ENCODE peak calls at places on chromosomes 5 and 9, in four cellular contexts. A is upper lobe of right lung, G is fibroblast of mammary gland, F is mucosa of descending colon. Y is an unnamed sample.

GRCh38 chr9:98805506-98806272 is 1.8 kb upstream of the GALNT12 start:
- DNase-seq in A (no peak), F (peak), G (peak), Y (no peak)

GRCh38 chr5:17808566-17808965 is 174.3 kb downstream of the TAF11L14 start:
- DNase-seq in A (no peak), G (no peak), F (no peak), Y (no peak)

GRCh38 chr9:98288876-98289275 is 33.4 kb upstream of the TBC1D2 start:
- DNase-seq in A (no peak), G (no peak), F (peak), Y (no peak)

GRCh38 chr9:118091221-118091620 is 387.0 kb downstream of the TLR4 start:
- DNase-seq in A (no peak), F (no peak), G (no peak), Y (no peak)

GRCh38 chr9:4862506-4863250 is 69.9 kb downstream of the RCL1 start:
- DNase-seq in G (peak), A (no peak), F (no peak), Y (no peak)

GRCh38 chr5:94900006-94900505 is 281.6 kb downstream of the SLF1 start:
- DNase-seq in F (no peak), A (no peak), G (no peak), Y (no peak)

GRCh38 chr5:76715734-76716455 is at the start of gene F2R:
- DNase-seq in A (peak), F (peak), G (peak), Y (peak)

GRCh38 chr5:168001311-168001710 is 290.1 kb upstream of the WWC1 start:
- DNase-seq in F (no peak), A (no peak), G (no peak), Y (no peak)

GRCh38 chr5:67858470-67859096 is 357.0 kb upstream of the PIK3R1 start:
- DNase-seq in F (no peak), A (no peak), G (no peak), Y (no peak)

GRCh38 chr5:150946351-150946905 is 41.6 kb upstream of the ZNF300 start:
- DNase-seq in A (peak), G (peak), F (peak), Y (peak)

GRCh38 chr5:65876496-65876895 is 49.9 kb upstream of the ERBIN start:
- DNase-seq in F (no peak), G (no peak), A (no peak), Y (no peak)

GRCh38 chr5:87829214-87829551 is 416.5 kb upstream of the CCNH start:
- DNase-seq in A (no peak), F (peak), G (peak), Y (peak)

GRCh38 chr9:35689601-35690446 is at the start of gene TPM2:
- DNase-seq in F (peak), A (no peak), G (peak), Y (peak)

GRCh38 chr9:131502781-131503625 is at the start of gene POMT1:
- DNase-seq in A (peak), G (peak), F (peak), Y (peak)

GRCh38 chr5:137058089-137058488 is 441.0 kb downstream of the SPOCK1 start:
- DNase-seq in G (no peak), A (no peak), F (no peak), Y (no peak)

GRCh38 chr5:72465601-72466563 is 41.3 kb downstream of the ZNF366 start:
- DNase-seq in F (no peak), G (peak), A (no peak), Y (no peak)

GRCh38 chr9:93295456-93296076 is 111.6 kb downstream of the WNK2 start:
- DNase-seq in A (no peak), G (no peak), F (no peak), Y (no peak)

GRCh38 chr9:31030741-31031202 is 1353.7 kb upstream of the ACO1 start:
- DNase-seq in F (no peak), A (no peak), G (no peak), Y (no peak)

GRCh38 chr9:117564839-117565238 is 139.4 kb upstream of the TLR4 start:
- DNase-seq in F (no peak), G (no peak), A (no peak), Y (no peak)

GRCh38 chr5:13567819-13568218 is 376.7 kb downstream of the DNAH5 start:
- DNase-seq in G (peak), A (no peak), F (no peak), Y (no peak)

GRCh38 chr5:56490971-56491468 is 257.9 kb upstream of the ANKRD55 start:
- DNase-seq in F (no peak), G (no peak), A (peak), Y (no peak)

GRCh38 chr9:96482471-96482870 is 32.5 kb downstream of the HABP4 start:
- DNase-seq in F (no peak), A (no peak), G (no peak), Y (no peak)

GRCh38 chr5:35202319-35203111 is 27.8 kb downstream of the PRLR start:
- DNase-seq in A (no peak), F (peak), G (peak), Y (peak)

GRCh38 chr5:77952811-77953210 is 176.7 kb upstream of the TBCA start:
- DNase-seq in A (no peak), F (no peak), G (no peak), Y (no peak)

GRCh38 chr5:61635271-61635670 is 303.2 kb downstream of the ZSWIM6 start:
- DNase-seq in F (no peak), A (no peak), G (no peak), Y (no peak)

GRCh38 chr5:137333461-137333860 is 165.7 kb downstream of the SPOCK1 start:
- DNase-seq in F (no peak), G (no peak), A (no peak), Y (no peak)

GRCh38 chr5:151082976-151083651 is 2.3 kb upstream of the TNIP1 start:
- DNase-seq in F (peak), G (peak), A (peak), Y (peak)

GRCh38 chr5:126846344-126846743 is 69.4 kb downstream of the LMNB1 start:
- DNase-seq in F (no peak), A (no peak), G (peak), Y (no peak)

GRCh38 chr9:123339666-123340414 is 16.2 kb upstream of the CRB2 start:
- DNase-seq in A (no peak), G (no peak), F (no peak), Y (no peak)

GRCh38 chr9:104864675-104865104 is 63.3 kb downstream of the ABCA1 start:
- DNase-seq in F (no peak), A (no peak), G (peak), Y (no peak)

GRCh38 chr5:154478224-154478565 is at the start of gene HAND1:
- DNase-seq in A (peak), G (peak), F (peak), Y (peak)

GRCh38 chr5:150057996-150058395 is 28.4 kb downstream of the CSF1R start:
- DNase-seq in G (no peak), F (no peak), A (no peak), Y (no peak)

GRCh38 chr5:122858451-122858850 is 13.0 kb downstream of the SNX24 start:
- DNase-seq in G (peak), F (peak), A (no peak), Y (no peak)

GRCh38 chr5:68319316-68320093 is 103.9 kb downstream of the PIK3R1 start:
- DNase-seq in F (no peak), A (no peak), G (peak), Y (no peak)

GRCh38 chr9:33380390-33381094 is 21.8 kb downstream of the AQP7 start:
- DNase-seq in A (peak), F (no peak), G (no peak), Y (no peak)

GRCh38 chr9:84140535-84141101 is 160.0 kb downstream of the RMI1 start:
- DNase-seq in A (no peak), G (peak), F (peak), Y (peak)

GRCh38 chr9:101706929-101707328 is 31.5 kb downstream of the GRIN3A start:
- DNase-seq in A (no peak), G (no peak), F (no peak), Y (no peak)

GRCh38 chr5:28328691-28329090 is 1290.3 kb upstream of the CDH9 start:
- DNase-seq in F (no peak), G (peak), A (no peak), Y (no peak)

GRCh38 chr9:99867536-99867935 is 38.9 kb upstream of the STX17 start:
- DNase-seq in G (no peak), A (no peak), F (no peak), Y (no peak)

Y was measured in stomach.